ENCODE peak calls at places on chromosome 20, in ten cellular contexts. One of them, this sample, is unnamed.

GRCh38 chr20:57584768-57585461 is 24.0 kb downstream of the PCK1 start:
- DNase-seq in WTC11: no peak
- DNase-seq in endothelial cell: no peak
- DNase-seq in GM10248: no peak
- DNase-seq in fibroblast of mammary gland: no peak
- DNase-seq in fibroblast of lung: no peak
- DNase-seq in AG10803: no peak
- DNase-seq in mammary epithelial cell: no peak
- DNase-seq in H9: no peak
- DNase-seq in PC-3: no peak
- DNase-seq in this sample: no peak

GRCh38 chr20:48535556-48535955 is 292.2 kb downstream of the PREX1 start:
- DNase-seq in endothelial cell: no peak
- DNase-seq in fibroblast of mammary gland: no peak
- DNase-seq in mammary epithelial cell: no peak
- DNase-seq in WTC11: no peak
- DNase-seq in AG10803: no peak
- DNase-seq in PC-3: no peak
- DNase-seq in GM10248: no peak
- DNase-seq in fibroblast of lung: no peak
- DNase-seq in H9: no peak
- DNase-seq in this sample: no peak

GRCh38 chr20:33076662-33077398 is 2.6 kb upstream of the BPIFB4 start:
- DNase-seq in fibroblast of lung: no peak
- DNase-seq in WTC11: no peak
- DNase-seq in fibroblast of mammary gland: no peak
- DNase-seq in AG10803: no peak
- DNase-seq in H9: no peak
- DNase-seq in GM10248: no peak
- DNase-seq in mammary epithelial cell: peak
- DNase-seq in endothelial cell: peak
- DNase-seq in PC-3: peak
- DNase-seq in this sample: peak

GRCh38 chr20:36384022-36384619 is 78.0 kb downstream of the DLGAP4 start:
- DNase-seq in fibroblast of mammary gland: peak
- DNase-seq in AG10803: peak
- DNase-seq in mammary epithelial cell: peak
- DNase-seq in WTC11: peak
- DNase-seq in endothelial cell: peak
- DNase-seq in fibroblast of lung: peak
- DNase-seq in H9: peak
- DNase-seq in GM10248: peak
- DNase-seq in PC-3: peak
- DNase-seq in this sample: peak

GRCh38 chr20:41889125-41889870 is 271.1 kb upstream of the CHD6 start:
- DNase-seq in GM10248: no peak
- DNase-seq in endothelial cell: no peak
- DNase-seq in PC-3: peak
- DNase-seq in fibroblast of mammary gland: no peak
- DNase-seq in mammary epithelial cell: no peak
- DNase-seq in AG10803: no peak
- DNase-seq in fibroblast of lung: no peak
- DNase-seq in WTC11: peak
- DNase-seq in H9: peak
- DNase-seq in this sample: no peak

GRCh38 chr20:62711703-62712101 is 3.1 kb downstream of the NTSR1 start:
- DNase-seq in WTC11: no peak
- DNase-seq in fibroblast of lung: no peak
- DNase-seq in endothelial cell: no peak
- DNase-seq in H9: no peak
- DNase-seq in GM10248: no peak
- DNase-seq in AG10803: no peak
- DNase-seq in mammary epithelial cell: no peak
- DNase-seq in fibroblast of mammary gland: no peak
- DNase-seq in PC-3: no peak
- DNase-seq in this sample: no peak

GRCh38 chr20:33995053-33995816 is 1.5 kb downstream of the RALY start:
- DNase-seq in AG10803: no peak
- DNase-seq in GM10248: no peak
- DNase-seq in H9: no peak
- DNase-seq in fibroblast of mammary gland: peak
- DNase-seq in fibroblast of lung: no peak
- DNase-seq in endothelial cell: no peak
- DNase-seq in mammary epithelial cell: peak
- DNase-seq in WTC11: no peak
- DNase-seq in PC-3: no peak
- DNase-seq in this sample: no peak

GRCh38 chr20:461254-462198 is 807 bp downstream of the TBC1D20 start:
- DNase-seq in fibroblast of lung: peak
- DNase-seq in endothelial cell: peak
- DNase-seq in WTC11: peak
- DNase-seq in AG10803: peak
- DNase-seq in H9: peak
- DNase-seq in mammary epithelial cell: peak
- DNase-seq in PC-3: peak
- DNase-seq in fibroblast of mammary gland: peak
- DNase-seq in GM10248: peak
- DNase-seq in this sample: peak

GRCh38 chr20:41392871-41393704 is 26.5 kb upstream of the EMILIN3 start:
- DNase-seq in WTC11: no peak
- DNase-seq in mammary epithelial cell: no peak
- DNase-seq in H9: no peak
- DNase-seq in fibroblast of lung: no peak
- DNase-seq in PC-3: no peak
- DNase-seq in AG10803: no peak
- DNase-seq in GM10248: no peak
- DNase-seq in fibroblast of mammary gland: no peak
- DNase-seq in endothelial cell: no peak
- DNase-seq in this sample: peak

GRCh38 chr20:35279040-35279439 is 1.1 kb upstream of the MMP24OS start:
- DNase-seq in PC-3: no peak
- DNase-seq in WTC11: no peak
- DNase-seq in H9: no peak
- DNase-seq in endothelial cell: no peak
- DNase-seq in fibroblast of mammary gland: no peak
- DNase-seq in mammary epithelial cell: peak
- DNase-seq in GM10248: no peak
- DNase-seq in fibroblast of lung: no peak
- DNase-seq in AG10803: no peak
- DNase-seq in this sample: peak

GRCh38 chr20:33071198-33071597 is 8.2 kb upstream of the BPIFB4 start:
- DNase-seq in H9: no peak
- DNase-seq in fibroblast of lung: no peak
- DNase-seq in PC-3: no peak
- DNase-seq in endothelial cell: no peak
- DNase-seq in GM10248: no peak
- DNase-seq in mammary epithelial cell: no peak
- DNase-seq in AG10803: no peak
- DNase-seq in fibroblast of mammary gland: no peak
- DNase-seq in WTC11: no peak
- DNase-seq in this sample: no peak

GRCh38 chr20:34074101-34074760 is 37.8 kb downstream of the EIF2S2 start:
- DNase-seq in endothelial cell: no peak
- DNase-seq in PC-3: peak
- DNase-seq in mammary epithelial cell: peak
- DNase-seq in H9: no peak
- DNase-seq in fibroblast of mammary gland: peak
- DNase-seq in GM10248: no peak
- DNase-seq in AG10803: no peak
- DNase-seq in fibroblast of lung: no peak
- DNase-seq in WTC11: no peak
- DNase-seq in this sample: no peak

GRCh38 chr20:11447371-11448100 is 470.2 kb upstream of the BTBD3 start:
- DNase-seq in WTC11: no peak
- DNase-seq in fibroblast of lung: no peak
- DNase-seq in mammary epithelial cell: no peak
- DNase-seq in GM10248: no peak
- DNase-seq in endothelial cell: no peak
- DNase-seq in PC-3: no peak
- DNase-seq in AG10803: no peak
- DNase-seq in fibroblast of mammary gland: no peak
- DNase-seq in H9: no peak
- DNase-seq in this sample: no peak

GRCh38 chr20:54140927-54141566 is 32.7 kb downstream of the CYP24A1 start:
- DNase-seq in WTC11: no peak
- DNase-seq in fibroblast of mammary gland: peak
- DNase-seq in mammary epithelial cell: peak
- DNase-seq in endothelial cell: no peak
- DNase-seq in H9: no peak
- DNase-seq in AG10803: peak
- DNase-seq in fibroblast of lung: peak
- DNase-seq in GM10248: no peak
- DNase-seq in PC-3: peak
- DNase-seq in this sample: peak

GRCh38 chr20:8718214-8718613 is 350.7 kb upstream of the PLCB4 start:
- DNase-seq in PC-3: no peak
- DNase-seq in GM10248: no peak
- DNase-seq in H9: no peak
- DNase-seq in fibroblast of lung: no peak
- DNase-seq in AG10803: no peak
- DNase-seq in endothelial cell: no peak
- DNase-seq in mammary epithelial cell: no peak
- DNase-seq in fibroblast of mammary gland: peak
- DNase-seq in WTC11: no peak
- DNase-seq in this sample: no peak

GRCh38 chr20:56274156-56274555 is 25.6 kb downstream of the MC3R start:
- DNase-seq in fibroblast of lung: no peak
- DNase-seq in PC-3: no peak
- DNase-seq in AG10803: no peak
- DNase-seq in endothelial cell: no peak
- DNase-seq in fibroblast of mammary gland: no peak
- DNase-seq in H9: no peak
- DNase-seq in WTC11: no peak
- DNase-seq in GM10248: no peak
- DNase-seq in mammary epithelial cell: no peak
- DNase-seq in this sample: no peak

GRCh38 chr20:26276811-26277210 is 580.2 kb upstream of the ZNF337 start:
- DNase-seq in fibroblast of mammary gland: no peak
- DNase-seq in H9: peak
- DNase-seq in WTC11: peak
- DNase-seq in mammary epithelial cell: peak
- DNase-seq in AG10803: peak
- DNase-seq in fibroblast of lung: peak
- DNase-seq in endothelial cell: no peak
- DNase-seq in PC-3: no peak
- DNase-seq in GM10248: no peak
- DNase-seq in this sample: no peak

GRCh38 chr20:3276400-3277015 is 37.5 kb upstream of the SLC4A11 start:
- DNase-seq in H9: peak
- DNase-seq in fibroblast of lung: peak
- DNase-seq in WTC11: peak
- DNase-seq in mammary epithelial cell: peak
- DNase-seq in GM10248: peak
- DNase-seq in endothelial cell: peak
- DNase-seq in AG10803: peak
- DNase-seq in PC-3: peak
- DNase-seq in fibroblast of mammary gland: peak
- DNase-seq in this sample: peak
- TF ChIP-seq CTCF in H9: peak
- TF ChIP-seq CTCF in fibroblast of lung: no peak
- TF ChIP-seq CTCF in WTC11: no peak
- TF ChIP-seq CTCF in mammary epithelial cell: peak
- TF ChIP-seq CTCF in GM10248: peak
- TF ChIP-seq CTCF in endothelial cell: no peak
- TF ChIP-seq CTCF in AG10803: peak
- TF ChIP-seq CTCF in PC-3: peak
- TF ChIP-seq CTCF in fibroblast of mammary gland: peak
- TF ChIP-seq CTCF in this sample: peak

GRCh38 chr20:21077809-21078345 is 28.3 kb downstream of the LINC00237 start:
- DNase-seq in GM10248: no peak
- DNase-seq in H9: no peak
- DNase-seq in PC-3: no peak
- DNase-seq in fibroblast of lung: no peak
- DNase-seq in WTC11: no peak
- DNase-seq in endothelial cell: no peak
- DNase-seq in mammary epithelial cell: no peak
- DNase-seq in fibroblast of mammary gland: no peak
- DNase-seq in AG10803: no peak
- DNase-seq in this sample: no peak
- TF ChIP-seq CTCF in GM10248: no peak
- TF ChIP-seq CTCF in H9: no peak
- TF ChIP-seq CTCF in PC-3: no peak
- TF ChIP-seq CTCF in fibroblast of lung: no peak
- TF ChIP-seq CTCF in WTC11: no peak
- TF ChIP-seq CTCF in endothelial cell: no peak
- TF ChIP-seq CTCF in mammary epithelial cell: no peak
- TF ChIP-seq CTCF in fibroblast of mammary gland: no peak
- TF ChIP-seq CTCF in AG10803: no peak
- TF ChIP-seq CTCF in this sample: no peak

DNA sequence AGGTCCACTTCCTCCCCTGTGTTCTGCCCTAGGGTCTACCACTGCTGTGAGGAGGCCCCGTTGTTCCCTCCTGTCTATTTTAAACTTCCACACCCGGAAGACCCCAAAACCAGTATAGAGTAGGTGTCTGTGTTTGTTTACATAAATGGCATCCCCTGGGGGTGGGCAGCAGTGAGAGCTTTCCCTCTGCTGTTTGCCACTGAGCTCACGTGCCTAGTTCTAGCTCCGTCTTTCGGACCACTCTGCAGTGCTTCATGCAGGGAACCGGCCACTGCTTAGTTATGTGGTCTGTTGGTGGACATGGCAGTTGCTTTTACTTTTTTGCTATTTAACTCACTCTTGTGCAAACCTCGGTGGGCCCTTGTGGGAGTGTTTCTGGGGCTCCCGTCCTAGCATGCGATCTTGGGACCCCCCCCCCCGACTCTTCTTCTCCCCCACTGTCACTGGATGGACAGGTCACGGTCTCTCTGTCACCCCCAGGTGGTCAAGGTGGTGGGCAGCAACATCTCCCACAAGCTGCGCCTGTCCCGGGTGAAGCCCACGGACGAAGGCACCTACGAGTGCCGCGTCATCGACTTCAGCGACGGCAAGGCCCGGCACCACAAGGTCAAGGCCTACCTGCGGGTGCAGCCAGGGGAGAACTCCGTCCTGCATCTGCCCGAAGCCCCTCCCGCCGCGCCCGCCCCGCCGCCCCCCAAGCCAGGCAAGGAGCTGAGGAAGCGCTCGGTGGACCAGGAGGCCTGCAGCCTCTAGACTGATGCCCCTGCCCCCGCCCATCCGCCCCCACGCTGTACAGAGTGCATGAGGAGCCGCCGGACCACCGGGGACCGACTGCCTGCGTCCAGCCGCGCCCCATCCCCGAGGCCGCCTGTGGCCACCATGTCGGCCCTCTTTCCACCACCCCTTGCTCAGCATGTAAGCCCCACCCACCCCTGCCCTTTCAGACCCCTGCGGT is 40.9 kb downstream of the VSTM2L start:
- DNase-seq in H9: peak
- DNase-seq in fibroblast of lung: no peak
- DNase-seq in AG10803: no peak
- DNase-seq in WTC11: peak
- DNase-seq in mammary epithelial cell: no peak
- DNase-seq in fibroblast of mammary gland: no peak
- DNase-seq in PC-3: no peak
- DNase-seq in endothelial cell: no peak
- DNase-seq in GM10248: no peak
- DNase-seq in this sample: no peak
- TF ChIP-seq CTCF in H9: peak
- TF ChIP-seq CTCF in fibroblast of lung: no peak
- TF ChIP-seq CTCF in AG10803: no peak
- TF ChIP-seq CTCF in WTC11: no peak
- TF ChIP-seq CTCF in mammary epithelial cell: no peak
- TF ChIP-seq CTCF in fibroblast of mammary gland: no peak
- TF ChIP-seq CTCF in PC-3: peak
- TF ChIP-seq CTCF in endothelial cell: no peak
- TF ChIP-seq CTCF in GM10248: no peak
- TF ChIP-seq CTCF in this sample: no peak

GRCh38 chr20:20414640-20415274 is 46.9 kb downstream of the INSM1 start:
- DNase-seq in GM10248: no peak
- DNase-seq in WTC11: no peak
- DNase-seq in H9: no peak
- DNase-seq in PC-3: no peak
- DNase-seq in endothelial cell: no peak
- DNase-seq in fibroblast of lung: no peak
- DNase-seq in fibroblast of mammary gland: no peak
- DNase-seq in AG10803: no peak
- DNase-seq in mammary epithelial cell: no peak
- DNase-seq in this sample: no peak
- TF ChIP-seq CTCF in GM10248: no peak
- TF ChIP-seq CTCF in WTC11: no peak
- TF ChIP-seq CTCF in H9: no peak
- TF ChIP-seq CTCF in PC-3: no peak
- TF ChIP-seq CTCF in endothelial cell: no peak
- TF ChIP-seq CTCF in fibroblast of lung: no peak
- TF ChIP-seq CTCF in fibroblast of mammary gland: no peak
- TF ChIP-seq CTCF in AG10803: no peak
- TF ChIP-seq CTCF in mammary epithelial cell: no peak
- TF ChIP-seq CTCF in this sample: no peak